ENCODE peak calls at places on chromosome 21, in five cellular contexts. A is H9; F is choroid plexus epithelial cell; X is activated naive CD8-positive, alpha-beta T cell treated with anti-CD3 and anti-CD28 coated beads, Interleukin-2, amount 50 U/mL, for 24 hours; N is hypothalamus. R is an unnamed sample.

GRCh38 chr21:35357041-35357780 is 308.1 kb upstream of the RUNX1 start:
- DNase-seq in F (no peak), X (no peak), A (no peak), N (no peak), R (no peak)

GRCh38 chr21:35005077-35005476 is 44.0 kb downstream of the RUNX1 start:
- DNase-seq in N (no peak), F (no peak), X (no peak), A (no peak), R (no peak)

GRCh38 chr21:38914531-38915385 is 109.0 kb downstream of the ETS2 start:
- DNase-seq in F (peak; percentile 55), X (no peak), A (peak; percentile 64), N (no peak), R (peak; percentile 38)

GRCh38 chr21:29726061-29726460 is 213.7 kb downstream of the GRIK1 start:
- DNase-seq in N (no peak), F (no peak), A (no peak), X (no peak), R (no peak)

GRCh38 chr21:38323721-38324591 is 67.2 kb downstream of the KCNJ15 start:
- DNase-seq in X (no peak), N (no peak), F (peak; percentile 88), A (peak; percentile 43), R (peak; percentile 92)

GRCh38 chr21:38352536-38353219 is 95.9 kb downstream of the KCNJ15 start:
- DNase-seq in A (peak; percentile 66), F (peak; percentile 82), X (peak; percentile 50), N (no peak), R (peak; percentile 82)

GRCh38 chr21:29155118-29155932 is 24.9 kb downstream of the MAP3K7CL start:
- DNase-seq in N (no peak), A (peak; percentile 49), X (no peak), F (peak; percentile 93), R (peak; percentile 80)

GRCh38 chr21:44702973-44703730 is 6.2 kb downstream of the KRTAP10-12 start:
- DNase-seq in X (no peak), A (no peak), N (no peak), F (no peak), R (no peak)

GRCh38 chr21:44498965-44499560 is 40.9 kb downstream of the KRTAP10-1 start:
- DNase-seq in F (no peak), N (no peak), A (no peak), X (no peak), R (no peak)

GRCh38 chr21:39712976-39713375 is 32.0 kb upstream of the IGSF5 start:
- DNase-seq in X (no peak), N (no peak), A (peak; percentile 58), F (no peak), R (no peak)

GRCh38 chr21:43020771-43021170 is 46.4 kb downstream of the PKNOX1 start:
- DNase-seq in N (no peak), F (no peak), A (no peak), X (no peak), R (no peak)

GRCh38 chr21:34313116-34313515 is 50.7 kb upstream of the KCNE2 start:
- DNase-seq in F (no peak), A (no peak), N (no peak), X (no peak), R (peak; percentile 24)

GRCh38 chr21:39908265-39908923 is 41.2 kb downstream of the PCP4 start:
- DNase-seq in N (no peak), F (no peak), A (peak; percentile 74), X (no peak), R (no peak)

GRCh38 chr21:43370091-43370658 is 56.8 kb downstream of the SIK1 start:
- DNase-seq in F (no peak), X (no peak), A (no peak), N (no peak), R (no peak)

GRCh38 chr21:42653492-42654061 is at the start of gene PDE9A:
- DNase-seq in X (peak; percentile 42), A (peak; percentile 69), N (no peak), F (no peak), R (no peak)

GRCh38 chr21:34613679-34614442 is 1.1 kb downstream of the RCAN1 start:
- DNase-seq in N (no peak), F (peak; percentile 8), A (no peak), X (peak; percentile 10), R (no peak)

GRCh38 chr21:15932681-15933200 is 203.0 kb downstream of the USP25 start:
- DNase-seq in F (no peak), X (no peak), A (no peak), N (no peak), R (no peak)

GRCh38 chr21:29473808-29474207 is 175.1 kb downstream of the BACH1 start:
- DNase-seq in F (no peak), X (no peak), N (no peak), A (no peak), R (no peak)

GRCh38 chr21:45248893-45249381 is 38.8 kb downstream of the POFUT2 start:
- DNase-seq in X (no peak), N (no peak), F (peak; percentile 42), A (peak; percentile 48), R (peak; percentile 36)

GRCh38 chr21:46080171-46081021 is 17.5 kb upstream of the COL6A2 start:
- DNase-seq in A (peak; percentile 33), F (no peak), N (peak; percentile 50), X (no peak), R (no peak)

GRCh38 chr21:35102488-35103407 is 53.6 kb upstream of the RUNX1 start:
- DNase-seq in F (peak; percentile 61), A (no peak), N (peak; percentile 4), X (peak; percentile 39), R (no peak)

GRCh38 chr21:29105218-29105617 is 25.2 kb upstream of the MAP3K7CL start:
- DNase-seq in F (peak; percentile 68), N (no peak), X (no peak), A (no peak), R (peak; percentile 48)